ENCODE peak calls at places on chromosomes 1 and 21, in nine cellular contexts. D is HT1080; U is stimulated activated CD4-positive, alpha-beta T cell treated with anti-CD3 and anti-CD28 coated beads, TNF-alpha, amount 100 ng/mL, for 48 hours; M is non-pigmented ciliary epithelial cell; R is NCI-H2081; H is nephron progenitor cell; C is right atrium auricular region; A is SW 1271; V is progenitor cell of endocrine pancreas. S is an unnamed sample.

GRCh38 chr1:231951399-231951798 is 324.8 kb downstream of the DISC1 start:
- DNase-seq in H (no peak), R (no peak), M (peak), U (no peak), C (no peak), D (peak), V (no peak), A (no peak), S (no peak)

GRCh38 chr21:25424674-25425073 is 182.6 kb downstream of the MRPL39 start:
- DNase-seq in A (no peak), R (no peak), M (no peak), U (no peak), H (no peak), V (no peak), D (no peak), C (no peak), S (no peak)

GRCh38 chr1:6329392-6329791 is 64.2 kb downstream of the ACOT7 start:
- DNase-seq in A (no peak), V (no peak), H (no peak), C (no peak), M (no peak), R (no peak), U (no peak), D (no peak), S (no peak)

GRCh38 chr1:43315963-43316737 is 15.4 kb downstream of the TIE1 start:
- DNase-seq in V (no peak), H (no peak), R (no peak), C (no peak), U (no peak), D (no peak), A (no peak), M (no peak), S (no peak)

GRCh38 chr1:201754353-201754752 is 74.6 kb upstream of the IPO9 start:
- DNase-seq in H (no peak), V (no peak), R (no peak), D (no peak), U (no peak), A (no peak), C (no peak), M (no peak), S (no peak)

GRCh38 chr1:98794196-98794886 is 132.8 kb downstream of the SNX7 start:
- DNase-seq in A (peak), M (peak), U (peak), C (no peak), R (peak), H (peak), V (no peak), D (peak), S (peak)

GRCh38 chr21:45847870-45848269 is 133.7 kb upstream of the COL6A1 start:
- DNase-seq in C (no peak), U (no peak), M (no peak), D (peak), R (no peak), V (no peak), A (no peak), H (no peak), S (no peak)

GRCh38 chr1:239819075-239819474 is 272.6 kb upstream of the FMN2 start:
- DNase-seq in V (no peak), A (no peak), D (no peak), H (no peak), U (no peak), M (no peak), C (no peak), R (no peak), S (no peak)

GRCh38 chr1:32241011-32241763 is 5.8 kb upstream of the FAM167B start:
- DNase-seq in D (no peak), A (peak), U (no peak), C (peak), V (peak), M (no peak), H (peak), R (peak), S (no peak)

GRCh38 chr1:20538760-20539551 is 13.4 kb upstream of the FAM43B start:
- DNase-seq in V (no peak), M (no peak), U (no peak), A (no peak), R (no peak), D (peak), H (no peak), C (no peak), S (no peak)

GRCh38 chr1:82485591-82486369 is 685.0 kb downstream of the ADGRL2 start:
- DNase-seq in H (no peak), V (no peak), U (no peak), D (peak), R (no peak), C (no peak), M (no peak), A (no peak), S (peak)

GRCh38 chr1:84090447-84091244 is 53.4 kb upstream of the PRKACB start:
- DNase-seq in A (no peak), R (no peak), C (no peak), U (no peak), V (no peak), H (no peak), M (no peak), D (no peak), S (no peak)

GRCh38 chr1:116886532-116886931 is 23.2 kb upstream of the PTGFRN start:
- DNase-seq in R (no peak), D (peak), U (no peak), A (no peak), H (no peak), M (peak), C (no peak), V (no peak), S (no peak)

GRCh38 chr1:213979751-213980605 is 7.8 kb upstream of the PROX1 start:
- DNase-seq in R (no peak), C (no peak), M (no peak), V (no peak), U (no peak), D (no peak), A (no peak), H (peak), S (no peak)

GRCh38 chr1:12447849-12448312 is 170.1 kb downstream of the DHRS3 start:
- DNase-seq in A (no peak), H (no peak), U (no peak), R (no peak), V (no peak), C (no peak), D (no peak), M (no peak), S (no peak)

GRCh38 chr1:90810681-90811080 is 93.6 kb upstream of the BARHL2 start:
- DNase-seq in V (no peak), M (no peak), H (no peak), C (no peak), U (no peak), A (no peak), D (peak), R (no peak), S (no peak)

GRCh38 chr1:118481091-118481490 is 296.1 kb upstream of the SPAG17 start:
- DNase-seq in C (no peak), U (no peak), A (no peak), R (no peak), H (no peak), M (no peak), D (no peak), V (no peak), S (no peak)

GRCh38 chr1:160376525-160377131 is 9.8 kb downstream of the NHLH1 start:
- DNase-seq in M (peak), H (peak), A (no peak), C (peak), V (no peak), R (peak), U (no peak), D (peak), S (no peak)

GRCh38 chr1:104765115-104765514 is 1015.4 kb downstream of the AMY1C start:
- DNase-seq in H (no peak), M (no peak), R (no peak), C (no peak), A (no peak), D (no peak), V (no peak), U (no peak), S (peak)

GRCh38 chr1:201656670-201657032 is 117.7 kb downstream of the NAV1 start:
- DNase-seq in A (no peak), U (no peak), V (no peak), M (no peak), H (no peak), C (no peak), R (peak), D (no peak), S (no peak)

GRCh38 chr1:220186752-220187151 is 85.5 kb downstream of the RAB3GAP2 start:
- DNase-seq in M (no peak), A (no peak), H (no peak), D (no peak), C (no peak), V (no peak), U (no peak), R (no peak), S (no peak)

GRCh38 chr1:15098366-15099125 is 55.0 kb upstream of the TMEM51 start:
- DNase-seq in U (no peak), V (no peak), M (no peak), D (no peak), R (no peak), C (no peak), H (no peak), A (no peak), S (no peak)

GRCh38 chr1:3296858-3297257 is 157.6 kb upstream of the ARHGEF16 start:
- DNase-seq in R (no peak), H (no peak), D (no peak), U (no peak), A (no peak), V (no peak), C (no peak), M (no peak), S (no peak)

GRCh38 chr1:153832293-153832692 is 57.1 kb downstream of the SLC27A3 start:
- DNase-seq in V (no peak), M (no peak), C (no peak), A (no peak), H (no peak), U (no peak), D (no peak), R (no peak), S (no peak)

GRCh38 chr1:184947497-184948256 is 26.6 kb downstream of the NIBAN1 start:
- DNase-seq in R (no peak), C (no peak), A (no peak), V (no peak), H (no peak), U (no peak), D (no peak), M (no peak), S (no peak)

S was measured in HS-5.